ENCODE peak calls at places on chromosomes 2 and 18, in four cellular contexts. A is nephron progenitor cell, B is tibial artery, W is stomach. K is an unnamed sample.

GRCh38 chr2:10448208-10448645 is at the start of gene ODC1:
- DNase-seq in W (peak; percentile 97), B (peak; percentile 97), A (peak; percentile 99), K (peak; percentile 98)

GRCh38 chr2:240397924-240398611 is 37.4 kb upstream of the GPC1 start:
- DNase-seq in A (peak; percentile 18), B (peak; percentile 48), W (peak; percentile 19), K (no peak)

GRCh38 chr2:172430671-172431070 is 3.3 kb downstream of the ITGA6 start:
- DNase-seq in B (no peak), A (no peak), W (no peak), K (no peak)

GRCh38 chr2:221423212-221423804 is 148.8 kb downstream of the EPHA4 start:
- DNase-seq in W (no peak), B (no peak), A (no peak), K (no peak)

GRCh38 chr2:96540136-96540535 is 3.6 kb downstream of the ARID5A start:
- DNase-seq in A (no peak), B (no peak), W (no peak), K (no peak)

GRCh38 chr2:65431417-65432226 is 777 bp downstream of the SPRED2 start:
- DNase-seq in A (peak; percentile 59), B (peak; percentile 75), W (peak; percentile 37), K (peak; percentile 82)

GRCh38 chr2:31191931-31192330 is 25.4 kb downstream of the CAPN14 start:
- DNase-seq in W (no peak), A (no peak), B (no peak), K (no peak)

GRCh38 chr2:179263460-179264237 is 983 bp downstream of the SESTD1 start:
- DNase-seq in W (peak; percentile 44), A (peak; percentile 56), B (peak; percentile 78), K (peak; percentile 59)

GRCh38 chr18:50836521-50836957 is 16.7 kb upstream of the MRO start:
- DNase-seq in B (no peak), A (no peak), W (no peak), K (no peak)

GRCh38 chr2:145744541-145745386 is 1224.8 kb upstream of the ZEB2 start:
- DNase-seq in B (no peak), A (no peak), W (no peak), K (peak; percentile 10)

GRCh38 chr2:74037379-74037860 is 52.7 kb downstream of the TET3 start:
- DNase-seq in A (no peak), B (no peak), W (no peak), K (peak; percentile 72)

GRCh38 chr2:86047575-86048382 is 57.9 kb downstream of the POLR1A start:
- DNase-seq in W (no peak), B (peak; percentile 48), A (no peak), K (no peak)

GRCh38 chr2:168702579-168702978 is 99.9 kb upstream of the NOSTRIN start:
- DNase-seq in W (no peak), A (no peak), B (no peak), K (no peak)

GRCh38 chr2:168706806-168707205 is 95.6 kb upstream of the NOSTRIN start:
- DNase-seq in A (no peak), B (no peak), W (no peak), K (no peak)

GRCh38 chr2:168703926-168704325 is 98.5 kb upstream of the NOSTRIN start:
- DNase-seq in W (no peak), A (no peak), B (no peak), K (no peak)

GRCh38 chr2:168708099-168708498 is 94.3 kb upstream of the NOSTRIN start:
- DNase-seq in B (no peak), W (no peak), A (no peak), K (no peak)

GRCh38 chr2:168705534-168706470 is 96.6 kb upstream of the NOSTRIN start:
- DNase-seq in W (no peak), B (no peak), A (no peak), K (no peak)
- TF ChIP-seq CTCF in W (no peak), B (no peak), A (peak; percentile 19), K (peak; percentile 14)

GRCh38 chr2:183359867-183360266 is 235.6 kb downstream of the NUP35 start:
- DNase-seq in W (no peak), A (no peak), B (no peak), K (no peak)
- TF ChIP-seq CTCF in W (no peak), A (no peak), B (no peak), K (no peak)

GRCh38 chr2:120110062-120110362 is 97.1 kb downstream of the EPB41L5 start:
- DNase-seq in A (no peak), W (no peak), B (no peak), K (no peak)
- TF ChIP-seq CTCF in A (no peak), W (no peak), B (no peak), K (no peak)

GRCh38 chr2:199607914-199608313 is 150.2 kb upstream of the SATB2 start:
- DNase-seq in A (no peak), B (no peak), W (no peak), K (no peak)

GRCh38 chr2:199602271-199602895 is 144.6 kb upstream of the SATB2 start:
- DNase-seq in A (peak; percentile 7), B (no peak), W (no peak), K (peak; percentile 25)

GRCh38 chr2:199602896-199603482 is 145.2 kb upstream of the SATB2 start:
- DNase-seq in B (no peak), W (no peak), A (no peak), K (no peak)

GRCh38 chr2:199603748-199604291 is 146.1 kb upstream of the SATB2 start:
- DNase-seq in A (peak; percentile 52), B (no peak), W (no peak), K (no peak)

DNA sequence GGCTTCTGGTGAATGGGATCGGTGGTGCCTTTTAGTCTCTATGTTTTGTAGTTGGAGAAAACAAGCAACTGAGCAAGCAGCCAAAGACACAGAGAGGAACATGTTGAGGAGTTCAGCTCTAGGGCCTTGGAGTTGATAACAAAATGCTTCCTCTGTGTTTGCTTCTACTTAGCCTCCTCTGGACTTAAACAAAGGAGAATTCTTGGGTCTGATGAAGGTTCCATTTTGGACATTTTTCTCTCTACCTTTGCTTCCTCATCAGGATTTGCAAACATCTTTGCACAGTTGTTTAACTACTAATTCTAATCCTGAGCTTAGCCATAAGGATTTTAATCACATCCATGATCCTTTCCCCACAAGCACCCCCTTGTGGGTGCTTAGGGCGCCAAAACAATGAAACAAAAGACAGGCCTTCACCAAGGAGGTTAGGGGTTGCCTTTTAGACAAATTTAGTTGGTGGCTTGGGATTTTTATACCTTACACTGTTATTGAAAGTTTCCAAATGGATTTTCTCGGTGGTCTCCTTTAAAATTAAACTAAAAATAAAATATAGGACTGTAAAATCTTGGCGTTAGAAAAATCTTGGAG is 148.5 kb upstream of the SATB2 start:
- DNase-seq in W (no peak), B (no peak), A (no peak), K (no peak)
- TF ChIP-seq CTCF in W (no peak), B (no peak), A (peak; percentile 22), K (no peak)

DNA sequence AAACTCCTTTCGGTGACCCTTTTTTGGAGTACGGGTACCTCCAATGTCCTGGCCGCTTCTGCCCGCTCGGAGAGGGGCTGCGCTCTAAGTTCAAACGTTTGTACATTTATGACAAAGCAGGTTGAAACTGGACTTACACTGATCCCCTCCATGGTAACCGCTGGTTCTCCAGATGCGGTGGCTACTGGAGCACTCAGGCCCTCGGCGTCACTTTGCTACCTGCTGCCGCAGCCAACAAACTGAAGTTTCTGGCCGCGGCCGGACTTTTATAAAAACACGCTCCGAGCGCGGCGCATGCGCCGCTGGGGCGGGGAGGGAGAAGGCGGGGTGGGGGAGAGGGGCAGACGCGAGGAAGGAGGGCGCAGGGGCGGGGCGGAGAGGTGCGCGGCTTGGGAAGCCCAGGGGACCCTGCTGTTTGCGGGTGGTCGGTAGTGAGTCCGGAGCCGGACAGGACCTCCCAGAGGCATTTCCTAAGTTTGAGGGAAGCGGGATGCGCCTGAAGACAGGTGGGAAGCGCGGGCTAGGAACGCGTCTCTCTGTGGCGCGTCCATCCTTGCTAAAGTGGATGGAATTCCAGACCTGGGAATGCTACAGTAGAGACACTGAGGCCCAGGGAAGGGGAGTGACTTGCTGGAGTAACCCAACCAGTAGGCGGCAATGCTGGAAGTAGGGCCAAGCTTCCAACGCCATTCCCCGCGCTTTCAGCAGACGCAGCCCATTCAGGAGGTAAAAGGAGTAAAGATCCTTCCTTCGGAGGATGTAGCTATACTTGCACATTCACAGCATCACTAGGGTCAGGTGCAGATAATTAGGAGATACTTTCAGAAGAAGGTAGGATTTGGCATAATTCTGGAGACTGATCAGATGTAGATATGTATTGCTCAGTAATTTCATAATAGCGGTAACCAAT is at the start of gene CXCR4:
- DNase-seq in W (peak; percentile 80), B (peak; percentile 80), A (peak; percentile 94), K (peak; percentile 92)
- TF ChIP-seq CTCF in W (no peak), B (no peak), A (peak; percentile 14), K (no peak)